ENCODE peak calls at places on chromosomes 7 and 10, in five cellular contexts. E, P, S, O and K are unnamed samples.
A peak's percentile ranks its signal among the peaks of the same experiment; 100 is the strongest.

GRCh38 chr10:5643356-5643755 is 23.0 kb downstream of the ASB13 start:
- DNase-seq in E (no peak), P (no peak), O (no peak), S (no peak), K (no peak)

GRCh38 chr10:44628921-44629320 is 244.0 kb upstream of the CXCL12 start:
- DNase-seq in P (no peak), O (peak; percentile 53), S (no peak), E (no peak), K (no peak)

GRCh38 chr10:69955897-69956832 is 96.5 kb upstream of the MACROH2A2 start:
- DNase-seq in E (no peak), S (no peak), O (peak; percentile 92), P (no peak), K (no peak)

GRCh38 chr7:151792671-151793070 is 84.2 kb downstream of the PRKAG2 start:
- DNase-seq in S (no peak), P (no peak), E (no peak), O (no peak), K (no peak)

GRCh38 chr10:73625004-73625883 is 16.0 kb downstream of the MYOZ1 start:
- DNase-seq in E (no peak), S (peak; percentile 62), P (peak; percentile 45), O (peak; percentile 68), K (peak; percentile 27)

GRCh38 chr10:5442056-5442989 is 30.0 kb downstream of the NET1 start:
- DNase-seq in E (no peak), S (peak; percentile 21), O (peak; percentile 71), P (peak; percentile 31), K (peak; percentile 48)

GRCh38 chr10:6721480-6721879 is 141.4 kb upstream of the PRKCQ start:
- DNase-seq in E (no peak), P (no peak), S (no peak), O (peak; percentile 90), K (no peak)

GRCh38 chr10:98301664-98302319 is 33.8 kb upstream of the LOXL4 start:
- DNase-seq in E (no peak), O (no peak), P (no peak), S (no peak), K (no peak)

GRCh38 chr10:909831-910230 is 21.7 kb downstream of the LARP4B start:
- DNase-seq in O (no peak), E (no peak), S (no peak), P (no peak), K (no peak)

GRCh38 chr7:104106106-104106505 is 101.7 kb downstream of the ORC5 start:
- DNase-seq in O (peak; percentile 11), E (no peak), S (no peak), P (no peak), K (no peak)

GRCh38 chr7:3995187-3995586 is 686.9 kb upstream of the FOXK1 start:
- DNase-seq in O (no peak), P (no peak), E (no peak), S (no peak), K (no peak)

GRCh38 chr10:110535958-110536891 is 31.3 kb upstream of the SMC3 start:
- DNase-seq in E (no peak), S (no peak), O (peak; percentile 64), P (no peak), K (peak; percentile 70)

GRCh38 chr7:121739465-121739864 is 133.5 kb upstream of the PTPRZ1 start:
- DNase-seq in S (no peak), P (no peak), E (no peak), O (no peak), K (no peak)

GRCh38 chr10:124079864-124080263 is 13.5 kb downstream of the CHST15 start:
- DNase-seq in P (no peak), S (no peak), O (no peak), E (no peak), K (no peak)

GRCh38 chr10:18235477-18235876 is 95.3 kb downstream of the CACNB2 start:
- DNase-seq in E (no peak), S (no peak), P (no peak), O (no peak), K (no peak)

GRCh38 chr10:50622497-50623298 is 1.1 kb downstream of the SGMS1 start:
- DNase-seq in S (peak; percentile 58), E (no peak), O (peak; percentile 43), P (peak; percentile 28), K (peak; percentile 32)

GRCh38 chr7:70456729-70457128 is 675.2 kb upstream of the GALNT17 start:
- DNase-seq in O (no peak), S (peak; percentile 25), P (no peak), E (no peak), K (peak; percentile 12)

DNA sequence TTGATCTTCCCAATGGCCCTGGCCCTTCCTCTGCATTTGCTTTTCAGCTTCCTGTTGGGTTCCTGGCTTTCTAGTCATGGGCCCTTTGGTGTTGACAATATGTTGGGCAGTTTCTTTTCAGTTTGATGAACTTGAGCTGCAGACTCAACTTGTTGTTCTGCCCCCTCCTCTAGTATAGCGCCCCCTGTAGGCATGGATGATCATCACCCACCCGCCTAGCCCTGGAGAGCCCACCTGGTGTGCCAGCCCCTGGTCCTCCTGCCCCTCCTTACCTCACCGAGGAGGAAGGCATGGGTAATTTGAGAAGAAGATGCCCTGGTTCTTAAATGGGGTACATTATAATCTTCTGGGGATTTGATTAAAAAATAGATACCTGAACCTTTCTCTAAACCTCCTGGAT is 271.2 kb downstream of the SNX10 start:
- DNase-seq in E (no peak), O (no peak), S (no peak), P (no peak), K (no peak)
- TF ChIP-seq CTCF in E (no peak), O (no peak), S (no peak), P (peak; percentile 18), K (no peak)

GRCh38 chr7:130273863-130274262 is 7.2 kb downstream of the CPA2 start:
- DNase-seq in E (no peak), S (peak; percentile 32), P (no peak), O (no peak), K (no peak)
- TF ChIP-seq CTCF in E (no peak), S (no peak), P (peak; percentile 30), O (no peak), K (no peak)

GRCh38 chr10:96573036-96573435 is 13.8 kb downstream of the TM9SF3 start:
- DNase-seq in S (no peak), P (no peak), O (no peak), E (no peak), K (no peak)
- TF ChIP-seq CTCF in S (no peak), P (no peak), O (no peak), E (no peak), K (no peak)

GRCh38 chr7:106143711-106144347 is 31.7 kb upstream of the SYPL1 start:
- DNase-seq in P (no peak), O (no peak), E (no peak), S (peak; percentile 18), K (no peak)
- TF ChIP-seq CTCF in P (no peak), O (no peak), E (no peak), S (no peak), K (no peak)

GRCh38 chr10:80535671-80536360 is 1.9 kb upstream of the SH2D4B start:
- DNase-seq in O (peak; percentile 37), P (no peak), S (no peak), E (peak; percentile 59), K (peak; percentile 90)
- TF ChIP-seq CTCF in O (peak; percentile 88), P (peak; percentile 62), S (no peak), E (peak; percentile 56), K (peak; percentile 65)

GRCh38 chr7:8991159-8991558 is 557.8 kb downstream of the NXPH1 start:
- DNase-seq in E (no peak), P (no peak), S (no peak), O (no peak), K (no peak)
- TF ChIP-seq CTCF in E (no peak), P (peak; percentile 35), S (no peak), O (no peak), K (no peak)

DNA sequence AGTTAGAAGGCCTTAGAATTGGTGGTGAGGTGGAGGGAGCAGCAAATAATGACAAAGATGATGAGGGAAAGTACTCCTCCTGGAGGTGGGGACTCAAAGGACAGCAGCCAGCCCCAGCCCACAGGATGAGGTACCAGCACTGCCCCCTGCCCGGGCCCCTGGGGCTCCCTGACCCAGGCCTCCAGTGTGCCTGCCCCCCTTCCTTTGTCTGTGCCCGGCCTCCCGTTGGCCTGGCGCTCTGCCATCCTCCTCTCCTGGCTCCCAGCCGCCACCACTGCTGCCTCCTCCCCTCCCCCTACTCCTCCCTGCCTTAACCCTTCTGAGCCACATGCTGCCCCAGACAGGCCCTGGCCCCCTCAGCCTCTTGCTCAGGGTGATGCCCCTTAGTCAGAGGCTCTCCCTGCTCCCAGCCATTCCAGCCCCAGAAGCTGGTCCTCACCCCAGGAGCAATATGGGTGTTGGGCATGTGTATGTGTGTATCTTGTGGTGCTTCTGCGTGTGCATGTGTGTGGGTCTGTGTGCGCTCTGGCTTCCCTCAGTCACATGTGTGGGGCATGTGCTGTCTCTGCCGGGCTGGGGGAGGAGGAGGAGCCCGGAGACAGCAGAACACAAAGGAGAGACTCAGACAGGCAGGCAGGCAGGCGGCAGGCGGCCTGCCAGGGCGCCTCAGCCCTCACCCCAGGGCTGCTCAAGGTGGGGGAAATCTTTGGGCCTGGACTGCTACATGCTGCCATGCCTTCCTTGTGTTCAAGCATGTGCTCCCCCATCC is 2.6 kb downstream of the LDB1 start:
- DNase-seq in S (peak; percentile 50), O (peak; percentile 56), E (peak; percentile 79), P (peak; percentile 44), K (no peak)
- TF ChIP-seq CTCF in S (peak; percentile 7), O (peak; percentile 15), E (peak; percentile 17), P (peak; percentile 34), K (no peak)

GRCh38 chr7:96778263-96778662 is 68.6 kb upstream of the SEM1 start:
- DNase-seq in O (peak; percentile 22), P (no peak), E (no peak), S (no peak), K (no peak)
- TF ChIP-seq CTCF in O (peak; percentile 23), P (no peak), E (no peak), S (no peak), K (no peak)

GRCh38 chr7:84914598-84914997 is 272.3 kb downstream of the SEMA3D start:
- DNase-seq in O (no peak), P (no peak), S (no peak), E (no peak), K (no peak)
- TF ChIP-seq CTCF in O (no peak), P (no peak), S (no peak), E (no peak), K (no peak)

DNA sequence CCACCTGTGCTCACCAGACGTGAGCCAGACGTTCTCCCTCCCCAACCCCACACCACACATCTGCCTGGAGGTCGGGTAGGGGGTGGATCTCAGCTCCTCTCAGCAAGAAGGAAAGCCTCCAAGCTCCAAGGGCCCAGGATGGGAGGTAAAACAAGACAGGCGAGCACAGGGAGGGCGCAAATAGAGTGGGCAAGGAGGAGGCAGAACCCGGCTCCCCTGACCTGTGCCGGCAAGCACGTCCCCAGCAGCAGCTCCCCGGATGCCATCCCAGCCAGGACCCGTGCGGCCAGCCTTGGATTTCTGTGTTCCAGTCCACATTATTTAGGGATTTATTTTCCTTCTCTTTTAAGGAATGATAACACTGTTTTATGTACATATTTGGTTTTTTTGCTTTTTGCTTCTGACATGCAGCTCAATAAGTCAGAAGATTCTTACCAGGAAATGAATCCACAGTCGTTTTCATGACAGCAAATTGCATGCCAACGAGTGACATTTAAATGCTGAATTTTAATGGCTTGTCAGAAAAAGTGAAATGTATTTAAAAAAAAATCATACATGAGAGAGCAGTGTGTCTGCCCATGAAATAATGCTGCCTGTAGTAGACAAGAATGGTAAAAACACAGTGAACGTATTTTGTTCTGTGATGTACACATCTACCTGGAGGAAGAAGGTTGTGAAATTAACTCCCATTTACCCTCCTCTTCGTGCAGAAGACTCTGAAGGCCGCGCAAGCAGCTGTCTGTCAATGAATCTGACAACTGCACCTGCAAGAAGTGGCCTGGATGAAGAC is 276.5 kb downstream of the PTPRN2 start:
- DNase-seq in S (no peak), O (no peak), P (no peak), E (no peak), K (no peak)
- TF ChIP-seq CTCF in S (no peak), O (no peak), P (no peak), E (no peak), K (no peak)